ENCODE peak calls at places on chromosomes 1 and 21, in four cellular contexts. A, P, M and C are unnamed samples.
A peak's percentile ranks its signal among the peaks of the same experiment; 100 is the strongest.

GRCh38 chr1:101971309-101971708 is 25.4 kb downstream of the OLFM3 start:
- DNase-seq in A (no peak), P (no peak), M (no peak), C (no peak)

GRCh38 chr1:91777630-91778300 is 108.2 kb downstream of the TGFBR3 start:
- DNase-seq in A (no peak), P (no peak), M (no peak), C (no peak)

GRCh38 chr1:78004719-78005346 is at the start of gene DNAJB4:
- DNase-seq in A (no peak), P (no peak), M (peak; percentile 47), C (no peak)

GRCh38 chr1:92536593-92537332 is 50.0 kb upstream of the GFI1 start:
- DNase-seq in A (no peak), P (no peak), M (no peak), C (no peak)

GRCh38 chr1:204888294-204888693 is 17.6 kb downstream of the NFASC start:
- DNase-seq in A (no peak), P (no peak), M (no peak), C (no peak)

GRCh38 chr1:200380589-200381021 is 29.2 kb downstream of the ZNF281 start:
- DNase-seq in A (no peak), P (no peak), M (no peak), C (no peak)

GRCh38 chr1:39369568-39369967 is 121.9 kb upstream of the BMP8A start:
- DNase-seq in A (no peak), P (no peak), M (no peak), C (no peak)

GRCh38 chr1:188027613-188028012 is 1198.9 kb downstream of the PLA2G4A start:
- DNase-seq in A (no peak), P (no peak), M (peak; percentile 25), C (no peak)

GRCh38 chr1:22772054-22772453 is 61.4 kb downstream of the EPHB2 start:
- DNase-seq in A (no peak), P (no peak), M (no peak), C (no peak)

GRCh38 chr1:14912831-14913230 is 240.7 kb upstream of the TMEM51 start:
- DNase-seq in A (no peak), P (no peak), M (no peak), C (no peak)

GRCh38 chr1:172837816-172838680 is 179.1 kb downstream of the FASLG start:
- DNase-seq in A (no peak), P (no peak), M (no peak), C (no peak)

GRCh38 chr1:1857096-1857703 is 33.7 kb downstream of the GNB1 start:
- DNase-seq in A (no peak), P (no peak), M (no peak), C (no peak)

GRCh38 chr1:6384962-6385672 is 8.4 kb downstream of the ACOT7 start:
- DNase-seq in A (peak; percentile 38), P (no peak), M (no peak), C (no peak)

GRCh38 chr1:229874609-229875008 is 192.4 kb upstream of the GALNT2 start:
- DNase-seq in A (no peak), P (no peak), M (no peak), C (no peak)

GRCh38 chr1:212129781-212130180 is 94.2 kb downstream of the DTL start:
- DNase-seq in A (no peak), P (no peak), M (no peak), C (no peak)

GRCh38 chr1:15249032-15249601 is 2.1 kb downstream of the FHAD1 start:
- DNase-seq in A (no peak), P (no peak), M (no peak), C (no peak)

DNA sequence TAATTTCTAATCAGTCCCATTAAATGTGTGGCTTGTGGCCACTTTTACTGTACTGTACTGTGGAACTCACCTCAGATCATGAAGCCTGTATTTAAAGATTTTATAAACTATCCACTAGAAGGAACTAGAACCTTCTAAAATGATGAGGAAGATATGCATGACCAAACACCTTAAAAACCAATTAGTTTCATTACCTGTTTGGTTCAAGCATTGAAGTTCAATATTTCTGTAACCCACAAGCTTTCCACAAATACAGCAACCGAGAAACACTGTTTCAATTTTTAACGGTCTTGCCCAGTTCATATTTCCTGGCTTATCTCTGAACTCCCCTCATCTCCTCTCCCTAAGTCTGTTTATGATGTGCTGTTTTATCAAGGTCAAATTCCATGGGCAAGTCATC is 264.3 kb upstream of the PLD5 start:
- DNase-seq in A (no peak), P (no peak), M (no peak), C (no peak)
- H3K4me1 ChIP-seq in A (no peaks in the 10 kb centered on the region), P (no peaks in the 10 kb centered on the region), M (no peaks in the 10 kb centered on the region), C (no peaks in the 10 kb centered on the region)

GRCh38 chr21:38766987-38767722 is 38.6 kb upstream of the ETS2 start:
- DNase-seq in A (no peak), P (peak; percentile 69), M (no peak), C (peak; percentile 77)
- H3K4me1 ChIP-seq in A (no peaks in the 10 kb centered on the region), P (no peaks in the 10 kb centered on the region), M (peaks cover 28% of the 10 kb centered on the region), C (no peaks in the 10 kb centered on the region)

GRCh38 chr1:208178091-208178529 is 66.1 kb downstream of the PLXNA2 start:
- DNase-seq in A (no peak), P (peak; percentile 79), M (no peak), C (no peak)

GRCh38 chr1:208175508-208175895 is 68.7 kb downstream of the PLXNA2 start:
- DNase-seq in A (no peak), P (no peak), M (no peak), C (no peak)

GRCh38 chr1:208174736-208175507 is 69.3 kb downstream of the PLXNA2 start:
- DNase-seq in A (no peak), P (no peak), M (no peak), C (no peak)

GRCh38 chr1:208177656-208178055 is 66.5 kb downstream of the PLXNA2 start:
- DNase-seq in A (no peak), P (no peak), M (no peak), C (no peak)

GRCh38 chr1:208176654-208177053 is 67.5 kb downstream of the PLXNA2 start:
- DNase-seq in A (no peak), P (no peak), M (no peak), C (no peak)
- H3K4me1 ChIP-seq in A (peaks cover 80% of the 10 kb centered on the region), P (peaks cover 51% of the 10 kb centered on the region), M (peaks cover 64% of the 10 kb centered on the region), C (peaks cover 12% of the 10 kb centered on the region)

DNA sequence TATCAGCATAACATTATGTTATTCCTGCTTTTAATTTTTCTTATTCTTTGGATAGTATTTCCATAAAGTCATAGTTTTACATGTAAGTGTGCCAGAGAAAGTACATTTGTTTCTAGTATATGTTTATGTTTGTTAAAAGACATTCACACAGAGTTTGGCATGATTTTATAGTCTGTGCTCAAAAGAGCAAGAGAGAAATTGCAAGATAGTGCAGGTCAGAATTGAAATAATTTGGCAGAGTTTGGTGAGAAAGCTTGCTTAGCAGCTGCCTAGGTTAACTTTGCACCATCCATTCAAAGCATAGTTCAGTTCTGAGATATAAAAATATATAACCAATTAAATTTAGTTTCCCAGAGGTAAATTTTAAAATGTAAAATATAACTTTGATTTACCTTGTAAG is 17.0 kb downstream of the NEK7 start:
- DNase-seq in A (no peak), P (no peak), M (no peak), C (no peak)
- H3K4me1 ChIP-seq in A (peaks cover 100% of the 10 kb centered on the region), P (peaks cover 68% of the 10 kb centered on the region), M (peaks cover 24% of the 10 kb centered on the region), C (no peaks in the 10 kb centered on the region)

DNA sequence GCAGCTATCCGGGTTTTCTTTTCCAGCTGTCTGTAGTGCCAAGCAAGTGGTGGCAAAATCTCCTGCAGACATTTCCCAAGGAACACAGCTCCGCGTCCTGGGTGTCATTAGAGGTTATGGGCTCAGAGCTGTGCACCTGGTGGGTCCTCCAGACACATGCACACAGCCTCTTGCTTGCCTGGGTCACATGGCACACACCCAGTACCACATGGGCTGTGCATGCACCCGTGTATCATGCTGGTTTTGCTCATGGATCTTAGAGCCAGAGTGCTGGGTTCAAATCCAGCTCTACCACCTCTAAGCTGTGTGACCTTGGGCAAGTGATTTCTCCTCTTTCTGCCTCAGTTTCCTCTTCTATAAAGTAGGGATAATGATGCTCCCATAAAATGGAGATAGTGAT is 61.7 kb downstream of the ALPL start:
- DNase-seq in A (no peak), P (no peak), M (no peak), C (no peak)
- H3K4me1 ChIP-seq in A (peaks cover 24% of the 10 kb centered on the region), P (peaks cover 3% of the 10 kb centered on the region), M (no peaks in the 10 kb centered on the region), C (no peaks in the 10 kb centered on the region)